ENCODE peak calls at places on chromosomes 7 and 10, in nine cellular contexts. N is A673, J is HCT116, V is A549, Y is lung, M is IMR-90, D is NT2/D1, X is heart right ventricle, P is thoracic aorta. O is an unnamed sample. For H3K4me1, the result is how much of the 10 kb centered on the place peaks cover.

GRCh38 chr7:55540226-55540858 is 32.0 kb downstream of the VOPP1 start:
- DNase-seq in N (no peak), J (no peak), V (no peak), Y (no peak), M (no peak), D (no peak), X (no peak), P (no peak), O (no peak)

GRCh38 chr10:70809011-70809611 is 6.6 kb upstream of the SGPL1 start:
- DNase-seq in N (no peak), J (no peak), V (no peak), Y (no peak), M (no peak), D (no peak), X (no peak), P (no peak), O (no peak)

GRCh38 chr7:42843209-42843800 is 68.6 kb downstream of the C7orf25 start:
- DNase-seq in N (peak), J (peak), V (peak), Y (peak), M (peak), D (peak), X (peak), P (no peak), O (peak)

GRCh38 chr7:36021367-36021766 is 131.7 kb upstream of the EEPD1 start:
- DNase-seq in N (no peak), J (peak), V (no peak), Y (no peak), M (no peak), D (peak), X (no peak), P (no peak), O (peak)

GRCh38 chr10:88473989-88474883 is 108.9 kb downstream of the RNLS start:
- DNase-seq in N (no peak), J (peak), V (no peak), Y (peak), M (no peak), D (no peak), X (no peak), P (no peak), O (no peak)

GRCh38 chr10:14884082-14884481 is 5.4 kb downstream of the SUV39H2 start:
- DNase-seq in N (no peak), J (no peak), V (no peak), Y (no peak), M (no peak), D (no peak), X (no peak), P (no peak), O (no peak)

GRCh38 chr7:11831727-11832495 is at the start of gene THSD7A:
- DNase-seq in N (peak), J (no peak), V (peak), Y (peak), M (peak), D (peak), X (peak), P (no peak), O (no peak)

GRCh38 chr7:50513166-50513871 is 51.9 kb downstream of the DDC start:
- DNase-seq in N (no peak), J (no peak), V (no peak), Y (peak), M (no peak), D (no peak), X (no peak), P (no peak), O (no peak)

GRCh38 chr10:124477614-124478363 is 16.2 kb downstream of the LHPP start:
- DNase-seq in N (no peak), J (no peak), V (no peak), Y (no peak), M (no peak), D (peak), X (no peak), P (no peak), O (no peak)
- H3K4me1 ChIP-seq in N (under half), J (under half), V (under half), Y (under half), M (under half), D (under half), X (under half), P (under half), O (under half)

DNA sequence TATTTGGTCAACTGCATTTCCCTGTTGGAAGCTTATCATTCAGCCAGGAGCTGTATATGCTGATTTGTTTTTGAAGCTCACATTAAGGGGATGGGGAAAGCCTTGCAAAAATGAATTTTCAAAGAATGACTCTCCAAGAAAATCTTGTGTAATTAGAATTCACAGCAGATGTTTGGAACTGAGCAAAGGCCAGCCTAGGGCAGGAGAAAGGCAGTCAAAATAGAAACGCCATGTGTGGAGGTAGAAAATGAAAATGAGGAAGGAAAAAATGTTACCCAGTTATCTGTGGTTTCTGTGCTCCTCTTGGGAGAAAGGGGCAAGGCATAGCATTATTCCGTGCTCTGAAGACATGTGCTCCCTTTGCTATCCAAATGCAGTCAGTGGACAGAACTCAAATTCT is 93.5 kb downstream of the NRP1 start:
- DNase-seq in N (no peak), J (no peak), V (no peak), Y (no peak), M (peak), D (no peak), X (no peak), P (no peak), O (no peak)
- H3K4me3 ChIP-seq in N (no peak), J (no peak), V (no peak), Y (no peak), M (no peak), D (no peak), X (no peak), P (no peak), O (no peak)

GRCh38 chr7:34759477-34760125 is 101.6 kb downstream of the NPSR1 start:
- DNase-seq in N (peak), J (peak), V (peak), Y (no peak), M (peak), D (peak), X (no peak), P (no peak), O (peak)
- H3K4me1 ChIP-seq in N (under half), J (under half), V (under half), Y (under half), M (under half), D (under half), X (under half), P (under half), O (under half)

GRCh38 chr7:100897772-100898454 is 2.2 kb upstream of the ACHE start:
- DNase-seq in N (no peak), J (no peak), V (no peak), Y (no peak), M (no peak), D (no peak), X (no peak), P (no peak), O (no peak)

GRCh38 chr7:100895956-100896742 is 461 bp upstream of the ACHE start:
- DNase-seq in N (peak), J (no peak), V (no peak), Y (no peak), M (no peak), D (no peak), X (peak), P (no peak), O (no peak)

GRCh38 chr7:100897111-100897608 is 1.5 kb upstream of the ACHE start:
- DNase-seq in N (peak), J (no peak), V (no peak), Y (no peak), M (no peak), D (no peak), X (peak), P (no peak), O (no peak)

GRCh38 chr7:100895701-100895955 is at the start of gene ACHE:
- DNase-seq in N (no peak), J (no peak), V (no peak), Y (no peak), M (no peak), D (no peak), X (no peak), P (no peak), O (no peak)

GRCh38 chr7:100896743-100897051 is 1.0 kb upstream of the ACHE start:
- DNase-seq in N (no peak), J (no peak), V (no peak), Y (no peak), M (no peak), D (no peak), X (no peak), P (no peak), O (no peak)
- H3K4me3 ChIP-seq in N (peak), J (no peak), V (peak), Y (peak), M (no peak), D (peak), X (peak), P (peak), O (peak)

GRCh38 chr10:74022941-74023629 is 25.2 kb downstream of the VCL start:
- DNase-seq in N (no peak), J (no peak), V (no peak), Y (no peak), M (no peak), D (no peak), X (no peak), P (no peak), O (no peak)
- H3K4me1 ChIP-seq in N (under half), J (half or more), V (half or more), Y (under half), M (under half), D (under half), X (under half), P (half or more), O (under half)